ENCODE peak calls at places on chromosome 7, in five cellular contexts. S is activated naive CD4-positive, alpha-beta T cell treated with Interleukin-2 at 50 U/mL for 16 hours; B is cardiac fibroblast; Y is WTC11; W is COLO829. M is an unnamed sample.

GRCh38 chr7:132489776-132490237 is 86.5 kb downstream of the PLXNA4 start:
- DNase-seq in W (no peak), Y (no peak), S (no peak), B (no peak), M (no peak)

GRCh38 chr7:106430535-106431455 is 146.0 kb upstream of the NAMPT start:
- DNase-seq in Y (no peak), B (no peak), W (no peak), S (no peak), M (no peak)

GRCh38 chr7:96547371-96547811 is 162.3 kb downstream of the SEM1 start:
- DNase-seq in W (peak; percentile 57), S (no peak), Y (no peak), B (no peak), M (no peak)

GRCh38 chr7:107843184-107843583 is 40.2 kb upstream of the SLC26A3 start:
- DNase-seq in B (no peak), Y (no peak), S (no peak), W (peak; percentile 15), M (no peak)

GRCh38 chr7:81484266-81484665 is 285.6 kb downstream of the HGF start:
- DNase-seq in S (no peak), W (peak; percentile 75), Y (peak; percentile 18), B (peak; percentile 91), M (no peak)

GRCh38 chr7:1922071-1922869 is 252.2 kb downstream of the ELFN1 start:
- DNase-seq in Y (no peak), S (peak; percentile 69), W (no peak), B (no peak), M (no peak)

GRCh38 chr7:138564365-138564764 is 104.3 kb downstream of the TRIM24 start:
- DNase-seq in Y (no peak), S (no peak), B (no peak), W (no peak), M (no peak)

GRCh38 chr7:54477083-54477482 is 65.1 kb upstream of the VSTM2A start:
- DNase-seq in B (no peak), S (no peak), Y (no peak), W (no peak), M (no peak)

GRCh38 chr7:45923290-45923689 is 2.2 kb upstream of the IGFBP3 start:
- DNase-seq in Y (peak; percentile 83), W (peak; percentile 66), S (peak; percentile 54), B (peak; percentile 83), M (peak; percentile 67)

M was measured in progenitor cell of endocrine pancreas.